ENCODE peak calls at places on chromosomes 1 and 21, in five cellular contexts. S is IMR-90, T is A549, O is SK-N-SH, F is GM12878. W is an unnamed sample.

GRCh38 chr1:5947978-5948680 is 44.1 kb downstream of the NPHP4 start:
- DNase-seq in S (no peak), T (no peak), O (no peak), F (no peak), W (no peak)

GRCh38 chr1:180151508-180151907 is 3.2 kb upstream of the QSOX1 start:
- DNase-seq in S (peak), T (peak), O (no peak), F (no peak), W (no peak)

GRCh38 chr21:42781150-42781980 is 98.0 kb downstream of the WDR4 start:
- DNase-seq in S (no peak), T (no peak), O (peak), F (no peak), W (no peak)

GRCh38 chr21:33895356-33895755 is 20.2 kb downstream of the ATP5PO start:
- DNase-seq in S (no peak), T (no peak), O (no peak), F (no peak), W (no peak)

GRCh38 chr1:31707711-31708110 is 3.9 kb upstream of the COL16A1 start:
- DNase-seq in S (peak), T (no peak), O (no peak), F (peak), W (no peak)

GRCh38 chr1:245345191-245345884 is 190.6 kb downstream of the KIF26B start:
- DNase-seq in S (no peak), T (no peak), O (peak), F (no peak), W (peak)

GRCh38 chr1:156625436-156626078 is 6.3 kb downstream of the HAPLN2 start:
- DNase-seq in S (peak), T (no peak), O (peak), F (no peak), W (peak)

GRCh38 chr21:45981154-45981606 is 390 bp upstream of the COL6A1 start:
- DNase-seq in S (peak), T (peak), O (peak), F (no peak), W (peak)

GRCh38 chr1:12488666-12489354 is 129.2 kb downstream of the DHRS3 start:
- DNase-seq in S (peak), T (no peak), O (no peak), F (no peak), W (no peak)

GRCh38 chr1:25737151-25737550 is 62.8 kb upstream of the SELENON start:
- DNase-seq in S (no peak), T (no peak), O (no peak), F (no peak), W (no peak)

GRCh38 chr1:24018611-24019580 is 38.8 kb upstream of the SRSF10 start:
- DNase-seq in S (peak), T (peak), O (peak), F (no peak), W (peak)

GRCh38 chr1:109531826-109532364 is 7.8 kb upstream of the GPR61 start:
- DNase-seq in S (no peak), T (no peak), O (no peak), F (no peak), W (no peak)

GRCh38 chr1:71490432-71490831 is 409.6 kb upstream of the ZRANB2 start:
- DNase-seq in S (peak), T (no peak), O (no peak), F (no peak), W (no peak)

GRCh38 chr1:182111496-182111895 is 50.0 kb upstream of the ZNF648 start:
- DNase-seq in S (no peak), T (no peak), O (no peak), F (no peak), W (no peak)

GRCh38 chr21:46092811-46093667 is 4.9 kb upstream of the COL6A2 start:
- DNase-seq in S (no peak), T (no peak), O (no peak), F (no peak), W (no peak)

GRCh38 chr1:185291647-185292046 is 25.4 kb downstream of the IVNS1ABP start:
- DNase-seq in S (no peak), T (no peak), O (no peak), F (no peak), W (no peak)

GRCh38 chr1:185293967-185294542 is 23.0 kb downstream of the IVNS1ABP start:
- DNase-seq in S (no peak), T (no peak), O (no peak), F (no peak), W (no peak)

GRCh38 chr1:185291159-185291558 is 25.9 kb downstream of the IVNS1ABP start:
- DNase-seq in S (no peak), T (no peak), O (no peak), F (no peak), W (no peak)

GRCh38 chr1:185289880-185290279 is 27.2 kb downstream of the IVNS1ABP start:
- DNase-seq in S (no peak), T (no peak), O (no peak), F (no peak), W (no peak)

GRCh38 chr1:185292237-185292636 is 24.8 kb downstream of the IVNS1ABP start:
- DNase-seq in S (no peak), T (no peak), O (no peak), F (no peak), W (no peak)
- TF ChIP-seq RCOR1 in S (no peak), T (no peak), O (no peak), F (no peak), W (no peak)

GRCh38 chr1:84298336-84298687 is 3.2 kb upstream of the SAMD13 start:
- DNase-seq in S (peak), T (peak), O (peak), F (no peak), W (peak)
- TF ChIP-seq RCOR1 in S (no peak), T (no peak), O (no peak), F (no peak), W (no peak)

GRCh38 chr1:43377831-43378230 is 10.0 kb upstream of the ELOVL1 start:
- DNase-seq in S (no peak), T (no peak), O (no peak), F (no peak), W (no peak)

GRCh38 chr1:43372172-43372571 is 4.4 kb upstream of the ELOVL1 start:
- DNase-seq in S (peak), T (no peak), O (no peak), F (no peak), W (no peak)

GRCh38 chr1:43370564-43370963 is 2.8 kb upstream of the ELOVL1 start:
- DNase-seq in S (no peak), T (no peak), O (no peak), F (no peak), W (no peak)

GRCh38 chr1:43376723-43377235 is 9.0 kb upstream of the ELOVL1 start:
- DNase-seq in S (no peak), T (no peak), O (no peak), F (no peak), W (no peak)

GRCh38 chr1:43373034-43373940 is 5.5 kb upstream of the ELOVL1 start:
- DNase-seq in S (peak), T (peak), O (no peak), F (no peak), W (no peak)
- TF ChIP-seq RCOR1 in S (peak), T (no peak), O (no peak), F (no peak), W (no peak)

GRCh38 chr1:19505694-19506457 is 20.5 kb upstream of the CAPZB start:
- DNase-seq in S (no peak), T (no peak), O (no peak), F (peak), W (no peak)

GRCh38 chr1:19504796-19505693 is 19.7 kb upstream of the CAPZB start:
- DNase-seq in S (peak), T (no peak), O (no peak), F (no peak), W (no peak)
- TF ChIP-seq RCOR1 in S (peak), T (no peak), O (no peak), F (no peak), W (no peak)

DNA sequence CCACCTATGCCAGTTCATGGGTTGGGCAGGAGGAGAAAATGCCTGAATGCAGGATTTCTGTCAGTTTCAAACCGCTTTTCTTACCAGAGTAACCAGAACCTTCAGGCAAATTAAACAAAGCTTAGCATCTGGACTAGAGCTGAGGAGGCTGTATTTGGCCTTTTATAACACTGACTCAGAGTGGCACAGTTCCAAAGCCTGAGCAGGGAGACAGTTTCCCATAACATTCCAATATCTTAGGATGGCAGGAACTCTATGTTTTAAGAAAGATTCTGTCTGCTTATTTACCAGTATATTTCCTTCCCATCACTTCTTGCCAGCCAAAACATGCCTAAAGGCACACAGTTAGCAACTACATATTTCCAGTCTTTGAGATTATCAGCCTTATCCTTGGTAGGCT is 46.8 kb downstream of the UBR4 start:
- DNase-seq in S (peak), T (no peak), O (no peak), F (no peak), W (no peak)
- TF ChIP-seq RCOR1 in S (no peak), T (no peak), O (no peak), F (no peak), W (no peak)

GRCh38 chr1:90717665-90718410 is 736 bp upstream of the BARHL2 start:
- DNase-seq in S (peak), T (no peak), O (peak), F (no peak), W (peak)
- TF ChIP-seq RCOR1 in S (no peak), T (no peak), O (no peak), F (no peak), W (no peak)